ENCODE peak calls at places on chromosomes 12 and 14, in five cellular contexts. A is HFFc6, Y is AG10803, G is left ventricle myocardium inferior, E is GM23338. F is an unnamed sample.

GRCh38 chr12:91023326-91024004 is 18.7 kb upstream of the EPYC start:
- DNase-seq in Y (peak; percentile 79), A (peak; percentile 75), E (no peak), G (no peak), F (no peak)

GRCh38 chr12:62600038-62600437 is 133.4 kb downstream of the MON2 start:
- DNase-seq in A (peak; percentile 15), G (no peak), Y (no peak), E (peak; percentile 46), F (no peak)

GRCh38 chr14:103125098-103126070 is 2.1 kb downstream of the TNFAIP2 start:
- DNase-seq in G (peak; percentile 12), A (no peak), Y (no peak), E (no peak), F (peak; percentile 41)

GRCh38 chr12:72574138-72574537 is 302.0 kb downstream of the TRHDE start:
- DNase-seq in A (no peak), Y (no peak), G (no peak), E (no peak), F (no peak)

GRCh38 chr14:88901199-88901588 is 76.7 kb downstream of the TTC8 start:
- DNase-seq in Y (no peak), A (no peak), E (no peak), G (no peak), F (no peak)

GRCh38 chr14:87334997-87335675 is 657.8 kb downstream of the GALC start:
- DNase-seq in Y (peak; percentile 26), E (peak; percentile 14), A (no peak), G (no peak), F (no peak)

GRCh38 chr14:73998736-73999135 is 20.4 kb downstream of the ENTPD5 start:
- DNase-seq in A (no peak), E (no peak), Y (no peak), G (no peak), F (no peak)

GRCh38 chr12:121773011-121773777 is 20.3 kb downstream of the RHOF start:
- DNase-seq in Y (peak; percentile 50), A (peak; percentile 45), E (peak; percentile 88), G (peak; percentile 58), F (peak; percentile 79)

GRCh38 chr14:60095781-60096450 is 4.2 kb downstream of the PCNX4 start:
- DNase-seq in Y (peak; percentile 69), G (no peak), A (peak; percentile 62), E (no peak), F (no peak)

GRCh38 chr14:92677087-92677668 is 71.2 kb downstream of the LGMN start:
- DNase-seq in A (no peak), G (no peak), Y (no peak), E (no peak), F (no peak)

GRCh38 chr12:1929985-1930815 is 11.7 kb upstream of the CACNA2D4 start:
- DNase-seq in E (no peak), Y (no peak), A (no peak), G (no peak), F (no peak)

GRCh38 chr12:26047401-26048226 is 77.2 kb downstream of the BHLHE41 start:
- DNase-seq in E (peak; percentile 80), G (no peak), A (no peak), Y (no peak), F (no peak)

GRCh38 chr12:10722905-10723866 is at the start of gene YBX3:
- DNase-seq in G (peak; percentile 90), Y (peak; percentile 81), E (peak; percentile 86), A (peak; percentile 64), F (peak; percentile 62)

GRCh38 chr14:23058654-23059504 is 1.6 kb upstream of the CDH24 start:
- DNase-seq in G (no peak), Y (no peak), A (no peak), E (peak; percentile 42), F (no peak)

GRCh38 chr14:98503086-98503815 is 768.7 kb downstream of the BCL11B start:
- DNase-seq in A (no peak), G (no peak), Y (no peak), E (no peak), F (no peak)

GRCh38 chr14:28751467-28752058 is 15.0 kb upstream of the FOXG1 start:
- DNase-seq in Y (peak; percentile 55), A (peak; percentile 50), E (peak; percentile 88), G (no peak), F (no peak)

GRCh38 chr14:50127802-50128201 is 11.4 kb upstream of the VCPKMT start:
- DNase-seq in A (no peak), G (no peak), Y (no peak), E (no peak), F (no peak)

GRCh38 chr14:35332517-35333346 is 40.5 kb downstream of the PSMA6 start:
- DNase-seq in G (no peak), Y (peak; percentile 41), E (peak; percentile 19), A (no peak), F (peak; percentile 67)

GRCh38 chr14:27528328-27528727 is 930.5 kb upstream of the NOVA1 start:
- DNase-seq in Y (peak; percentile 3), A (no peak), G (no peak), E (peak; percentile 68), F (no peak)

DNA sequence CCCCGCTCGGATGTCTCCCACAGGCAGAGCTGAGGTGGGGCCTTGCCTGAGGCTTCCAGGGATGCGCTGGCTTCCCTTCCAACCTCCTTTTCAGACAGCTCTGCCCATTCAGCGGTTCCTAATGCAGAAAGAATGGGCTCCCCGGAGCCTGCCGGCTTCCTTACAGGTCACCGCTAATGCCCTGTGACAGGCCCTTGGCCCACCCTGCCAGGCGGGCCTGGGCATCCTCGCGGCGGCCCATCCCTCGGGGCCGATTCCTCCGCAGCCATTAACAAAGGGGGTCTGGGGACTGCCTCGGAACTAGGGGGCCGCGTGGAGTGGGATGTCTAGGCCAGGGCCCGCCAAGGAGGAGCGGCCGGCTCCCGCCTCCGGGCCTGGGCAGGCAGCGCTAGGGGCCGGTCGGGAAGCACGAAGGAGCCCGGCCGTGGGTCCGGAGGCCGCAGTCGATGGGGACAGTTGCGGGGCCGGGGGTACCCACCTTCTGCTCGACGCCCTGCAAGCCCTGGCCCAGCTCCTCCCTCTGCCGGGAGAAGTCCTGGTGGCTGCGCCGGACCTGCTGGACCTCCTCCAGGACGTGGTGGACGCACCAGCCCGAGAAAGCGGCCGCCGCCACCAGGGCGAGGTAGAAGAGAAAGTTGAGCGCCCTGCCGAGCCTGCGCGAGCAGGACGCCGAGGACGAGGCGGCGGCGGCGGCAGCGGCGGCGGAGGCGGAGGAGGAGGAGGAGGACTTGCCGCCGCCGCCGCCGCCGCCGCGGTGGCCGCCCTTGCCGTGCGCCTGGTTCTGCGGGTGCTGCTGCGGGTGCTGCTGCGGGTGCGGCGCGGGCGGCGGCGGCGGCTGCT is 709 bp downstream of the CKAP4 start:
- DNase-seq in E (peak; percentile 56), Y (peak; percentile 76), G (peak; percentile 74), A (peak; percentile 62), F (no peak)
- TF ChIP-seq CTCF in E (no peak), Y (no peak), G (peak; percentile 38), A (no peak), F (no peak)

DNA sequence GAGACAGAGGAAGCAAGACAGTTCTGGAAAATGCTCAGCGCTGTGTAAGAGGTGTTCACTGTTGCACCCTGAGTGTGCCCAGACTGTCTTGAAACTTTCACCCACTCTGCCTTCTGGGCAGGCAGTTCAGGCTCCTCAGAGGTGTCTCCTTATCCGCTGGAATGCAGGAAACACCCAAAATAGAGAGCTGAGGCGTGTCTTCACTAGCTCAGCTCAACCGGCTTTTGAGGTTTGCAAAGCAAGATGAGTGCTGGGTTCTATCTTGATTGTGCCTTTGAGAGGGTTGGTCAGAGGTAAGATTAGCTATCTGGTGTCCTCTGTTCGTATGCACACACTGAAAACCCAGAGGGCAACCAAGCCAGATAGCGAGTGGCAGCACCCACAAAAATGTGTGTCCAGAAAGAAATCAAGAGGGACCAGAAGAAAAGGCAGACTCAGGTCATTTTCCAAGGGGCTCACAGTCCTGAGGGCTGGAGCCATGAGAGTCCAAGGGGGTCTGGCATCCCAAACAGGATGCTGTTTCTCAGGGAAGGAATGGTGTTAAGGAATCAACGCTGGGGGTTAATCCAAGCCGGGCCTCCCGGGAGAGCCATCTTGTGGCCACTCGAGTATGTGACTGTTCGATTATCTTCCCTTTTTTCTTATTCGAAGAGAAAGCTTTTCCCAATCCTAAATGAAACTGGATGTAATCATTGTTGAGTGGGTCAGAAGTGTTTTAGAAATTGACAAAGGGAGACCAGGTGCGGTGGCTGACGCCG is 47.1 kb downstream of the TBX3 start:
- DNase-seq in Y (peak; percentile 18), A (peak; percentile 9), G (no peak), E (peak; percentile 72), F (no peak)
- TF ChIP-seq CTCF in Y (peak; percentile 55), A (peak; percentile 74), G (peak; percentile 41), E (peak; percentile 52), F (no peak)

GRCh38 chr12:6921996-6922935 is 5.5 kb upstream of the ATN1 start:
- DNase-seq in G (no peak), E (no peak), A (no peak), Y (no peak), F (no peak)

GRCh38 chr12:6921539-6921938 is 6.2 kb upstream of the ATN1 start:
- DNase-seq in E (no peak), G (no peak), A (no peak), Y (no peak), F (no peak)

GRCh38 chr12:6917491-6918231 is 3.3 kb downstream of the ENO2 start:
- DNase-seq in G (no peak), E (peak; percentile 14), A (no peak), Y (no peak), F (no peak)

GRCh38 chr12:6916426-6917200 is 2.2 kb downstream of the ENO2 start:
- DNase-seq in Y (no peak), G (no peak), E (no peak), A (no peak), F (no peak)

DNA sequence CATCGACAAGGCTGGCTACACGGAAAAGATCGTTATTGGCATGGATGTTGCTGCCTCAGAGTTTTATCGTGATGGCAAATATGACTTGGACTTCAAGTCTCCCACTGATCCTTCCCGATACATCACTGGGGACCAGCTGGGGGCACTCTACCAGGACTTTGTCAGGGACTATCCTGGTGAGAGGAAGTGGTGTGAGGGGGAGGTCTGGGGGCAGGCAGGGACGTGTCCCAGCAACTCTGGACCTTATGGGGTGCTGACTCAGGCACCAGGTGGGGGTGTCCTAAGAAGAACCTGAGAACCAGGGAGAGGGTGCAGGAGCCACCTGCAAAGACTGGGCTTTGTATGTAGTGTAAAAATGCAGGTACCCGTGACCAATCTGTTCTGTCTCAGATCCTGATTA is 5.2 kb downstream of the ENO2 start:
- DNase-seq in A (no peak), E (no peak), Y (no peak), G (no peak), F (no peak)
- TF ChIP-seq CTCF in A (peak; percentile 19), E (peak; percentile 40), Y (no peak), G (no peak), F (no peak)

GRCh38 chr12:30822385-30823139 is 67.8 kb upstream of the CAPRIN2 start:
- DNase-seq in E (peak; percentile 72), Y (peak; percentile 27), A (no peak), G (peak; percentile 68), F (no peak)
- TF ChIP-seq CTCF in E (peak; percentile 37), Y (no peak), A (no peak), G (peak; percentile 17), F (no peak)

GRCh38 chr12:53098982-53099651 is 1.6 kb downstream of the IGFBP6 start:
- DNase-seq in Y (peak; percentile 98), G (peak; percentile 93), A (peak; percentile 95), E (peak; percentile 90), F (peak; percentile 96)
- TF ChIP-seq CTCF in Y (peak; percentile 98), G (peak; percentile 100), A (peak; percentile 99), E (peak; percentile 93), F (peak; percentile 94)

DNA sequence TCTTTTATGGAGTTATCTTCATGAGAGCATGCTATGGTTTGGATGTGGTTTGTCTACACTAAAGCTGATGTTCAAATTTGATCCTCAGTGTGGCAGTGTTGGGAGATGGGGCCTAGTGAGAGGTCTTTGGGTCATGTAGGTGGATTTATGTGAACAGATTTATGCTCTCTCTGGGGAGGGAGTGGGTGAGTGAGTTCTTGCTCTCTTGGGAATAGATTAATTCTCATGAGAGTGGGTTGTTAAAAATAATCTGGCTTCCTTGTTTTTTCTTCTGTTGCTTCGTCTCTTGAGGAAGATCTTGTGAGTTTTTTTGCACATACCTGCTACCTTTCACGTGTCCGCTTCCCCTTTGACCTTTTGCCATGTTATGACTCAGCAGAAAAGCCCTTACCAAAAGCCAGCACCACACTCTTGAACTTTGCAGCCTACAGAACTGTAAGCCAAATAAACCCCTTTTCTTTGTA is 20.5 kb downstream of the DERA start:
- DNase-seq in A (no peak), G (no peak), E (peak; percentile 31), Y (peak; percentile 18), F (no peak)
- TF ChIP-seq CTCF in A (peak; percentile 37), G (no peak), E (peak; percentile 36), Y (no peak), F (no peak)

F was measured in CD14-positive monocyte.